ENCODE peak calls at places on chromosomes 7 and 10, in six cellular contexts. E is IMR-90, I is neuronal stem cell, Y is H1, J is trophoblast cell, A is mesenchymal stem cell. H is an unnamed sample.
A peak's percentile ranks its signal among the peaks of the same experiment; 100 is the strongest.

GRCh38 chr7:1538544-1539345 is 8.2 kb downstream of the MAFK start:
- DNase-seq in J (peak; percentile 47), E (no peak), I (no peak), A (no peak), Y (no peak), H (no peak)

GRCh38 chr10:126953886-126954285 is 48.7 kb downstream of the DOCK1 start:
- DNase-seq in Y (no peak), A (no peak), J (no peak), E (no peak), I (no peak), H (no peak)

GRCh38 chr7:157839226-157839625 is 502.4 kb downstream of the DNAJB6 start:
- DNase-seq in E (no peak), I (no peak), Y (no peak), A (no peak), J (no peak), H (no peak)

GRCh38 chr10:5595591-5596590 is 70.5 kb downstream of the ASB13 start:
- DNase-seq in E (peak; percentile 93), A (peak; percentile 83), Y (no peak), I (no peak), J (peak; percentile 92), H (no peak)

GRCh38 chr10:121683803-121684202 is 85.6 kb upstream of the FGFR2 start:
- DNase-seq in Y (no peak), E (no peak), J (peak; percentile 99), A (no peak), I (peak; percentile 30), H (no peak)

GRCh38 chr10:124145109-124145860 is 51.9 kb upstream of the CHST15 start:
- DNase-seq in A (peak; percentile 60), J (peak; percentile 24), E (no peak), Y (no peak), I (no peak), H (no peak)

GRCh38 chr10:75335191-75335590 is 66.4 kb downstream of the ZNF503 start:
- DNase-seq in I (no peak), J (no peak), Y (no peak), E (no peak), A (no peak), H (no peak)

GRCh38 chr7:114175140-114175539 is 239.5 kb upstream of the FOXP2 start:
- DNase-seq in J (peak; percentile 22), E (peak; percentile 7), I (no peak), A (no peak), Y (no peak), H (no peak)

GRCh38 chr7:150787321-150788281 is 12.6 kb downstream of the TMEM176B start:
- DNase-seq in E (no peak), I (no peak), A (peak; percentile 18), Y (no peak), J (peak; percentile 39), H (no peak)

GRCh38 chr10:48931188-48931587 is 8.5 kb downstream of the LRRC18 start:
- DNase-seq in A (no peak), I (no peak), Y (no peak), E (no peak), J (peak; percentile 10), H (peak; percentile 66)

GRCh38 chr10:103884681-103885139 is 29.3 kb upstream of the SH3PXD2A start:
- DNase-seq in E (peak; percentile 60), J (peak; percentile 87), Y (no peak), A (peak; percentile 76), I (peak; percentile 46), H (peak; percentile 65)

GRCh38 chr10:119337796-119338432 is 130.5 kb downstream of the GRK5 start:
- DNase-seq in I (no peak), J (no peak), E (peak; percentile 74), Y (no peak), A (peak; percentile 87), H (no peak)

GRCh38 chr10:108465871-108466641 is 1301.5 kb upstream of the SORCS1 start:
- DNase-seq in I (peak; percentile 26), E (no peak), Y (peak; percentile 9), J (no peak), A (peak; percentile 6), H (peak; percentile 67)

GRCh38 chr7:16754869-16755317 is 1.3 kb downstream of the TSPAN13 start:
- DNase-seq in Y (no peak), J (peak; percentile 54), I (no peak), A (peak; percentile 11), E (no peak), H (no peak)

GRCh38 chr10:96236090-96236478 is 35.3 kb downstream of the BLNK start:
- DNase-seq in E (no peak), I (no peak), Y (no peak), A (no peak), J (peak; percentile 76), H (no peak)

GRCh38 chr10:132282667-132283603 is 24.8 kb downstream of the STK32C start:
- DNase-seq in E (no peak), I (no peak), Y (no peak), J (no peak), A (no peak), H (no peak)

GRCh38 chr10:132280646-132281074 is 27.1 kb downstream of the STK32C start:
- DNase-seq in J (no peak), E (no peak), A (no peak), Y (no peak), I (no peak), H (no peak)

GRCh38 chr10:132279873-132280645 is 27.7 kb downstream of the STK32C start:
- DNase-seq in E (no peak), J (no peak), A (no peak), I (no peak), Y (no peak), H (no peak)

GRCh38 chr10:132283604-132284382 is 24.0 kb downstream of the STK32C start:
- DNase-seq in J (no peak), A (no peak), E (no peak), Y (no peak), I (no peak), H (no peak)

DNA sequence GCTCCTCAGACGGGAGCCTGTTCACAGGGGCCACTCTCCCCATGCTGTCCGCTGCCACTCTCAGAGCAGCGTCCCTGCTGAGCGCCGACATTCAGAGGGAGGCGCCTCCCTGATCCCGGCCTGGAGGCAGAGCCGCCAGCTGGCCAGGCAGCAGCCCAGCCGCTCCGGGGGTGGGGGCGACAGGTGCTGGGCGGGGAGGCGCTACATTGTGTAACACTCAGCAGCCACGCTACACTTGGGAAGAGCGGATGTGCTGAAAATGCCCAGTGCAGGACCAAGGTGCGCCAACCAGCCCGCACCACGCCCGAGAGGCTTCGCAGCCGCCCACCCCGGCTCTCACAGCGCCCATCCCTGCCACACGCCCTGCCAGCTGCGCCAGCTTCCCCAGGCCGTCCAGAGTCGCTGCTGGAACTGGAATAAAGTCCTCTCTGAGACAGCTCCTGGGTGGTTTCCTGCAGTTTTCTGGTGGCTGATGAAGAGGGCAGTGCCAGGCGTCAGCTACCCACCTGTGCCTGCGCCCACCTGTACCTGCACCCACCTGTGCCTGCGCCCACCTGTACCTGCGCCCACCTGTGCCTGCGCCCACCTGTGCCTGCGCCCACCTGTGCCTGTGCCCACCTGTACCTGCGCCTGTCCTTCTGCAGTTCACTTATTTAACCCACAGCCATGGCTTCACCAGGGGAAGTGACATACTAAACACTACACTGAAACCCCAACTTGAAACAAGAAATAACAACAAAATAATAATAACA is 25.7 kb downstream of the STK32C start:
- DNase-seq in I (no peak), E (no peak), J (no peak), A (no peak), Y (no peak), H (no peak)
- H3K14ac ChIP-seq in I (peak overlapping the region; percentile 82), E (no peak overlapping the region), J (no peak overlapping the region), A (no peak overlapping the region), Y (no peak overlapping the region), H (no peak overlapping the region)

GRCh38 chr10:21010615-21011014 is 113.5 kb upstream of the NEBL start:
- DNase-seq in J (no peak), Y (no peak), A (no peak), I (no peak), E (no peak), H (no peak)

GRCh38 chr10:21011433-21012018 is 114.4 kb upstream of the NEBL start:
- DNase-seq in J (no peak), I (no peak), A (no peak), Y (no peak), E (no peak), H (no peak)

GRCh38 chr10:21015838-21016237 is 118.7 kb upstream of the NEBL start:
- DNase-seq in J (no peak), E (no peak), Y (no peak), I (no peak), A (no peak), H (no peak)

GRCh38 chr10:21014141-21014540 is 117.0 kb upstream of the NEBL start:
- DNase-seq in A (no peak), I (no peak), Y (no peak), E (no peak), J (no peak), H (no peak)
- H3K14ac ChIP-seq in A (no peak overlapping the region), I (no peak overlapping the region), Y (no peak overlapping the region), E (no peak overlapping the region), J (no peak overlapping the region), H (no peak overlapping the region)

GRCh38 chr7:27771111-27771510 is 31.1 kb downstream of the TAX1BP1 start:
- DNase-seq in E (no peak), I (no peak), Y (no peak), A (no peak), J (peak; percentile 65), H (no peak)

GRCh38 chr7:27765856-27766255 is 25.9 kb downstream of the TAX1BP1 start:
- DNase-seq in J (no peak), Y (no peak), E (no peak), A (no peak), I (no peak), H (no peak)

GRCh38 chr7:27764109-27764508 is 24.1 kb downstream of the TAX1BP1 start:
- DNase-seq in A (peak; percentile 16), I (no peak), J (peak; percentile 26), Y (no peak), E (peak; percentile 11), H (no peak)

GRCh38 chr7:27762062-27762461 is 22.1 kb downstream of the TAX1BP1 start:
- DNase-seq in J (no peak), A (no peak), E (no peak), Y (no peak), I (no peak), H (no peak)

GRCh38 chr7:27767374-27767773 is 27.4 kb downstream of the TAX1BP1 start:
- DNase-seq in Y (no peak), I (no peak), J (no peak), A (no peak), E (peak; percentile 24), H (no peak)
- H3K14ac ChIP-seq in Y (no peak overlapping the region), I (no peak overlapping the region), J (no peak overlapping the region), A (no peak overlapping the region), E (no peak overlapping the region), H (no peak overlapping the region)

GRCh38 chr10:78819361-78820006 is 249.3 kb upstream of the ZMIZ1 start:
- DNase-seq in J (no peak), A (no peak), Y (no peak), E (no peak), I (no peak), H (no peak)
- H3K14ac ChIP-seq in J (no peak overlapping the region), A (no peak overlapping the region), Y (no peak overlapping the region), E (no peak overlapping the region), I (no peak overlapping the region), H (no peak overlapping the region)

DNA sequence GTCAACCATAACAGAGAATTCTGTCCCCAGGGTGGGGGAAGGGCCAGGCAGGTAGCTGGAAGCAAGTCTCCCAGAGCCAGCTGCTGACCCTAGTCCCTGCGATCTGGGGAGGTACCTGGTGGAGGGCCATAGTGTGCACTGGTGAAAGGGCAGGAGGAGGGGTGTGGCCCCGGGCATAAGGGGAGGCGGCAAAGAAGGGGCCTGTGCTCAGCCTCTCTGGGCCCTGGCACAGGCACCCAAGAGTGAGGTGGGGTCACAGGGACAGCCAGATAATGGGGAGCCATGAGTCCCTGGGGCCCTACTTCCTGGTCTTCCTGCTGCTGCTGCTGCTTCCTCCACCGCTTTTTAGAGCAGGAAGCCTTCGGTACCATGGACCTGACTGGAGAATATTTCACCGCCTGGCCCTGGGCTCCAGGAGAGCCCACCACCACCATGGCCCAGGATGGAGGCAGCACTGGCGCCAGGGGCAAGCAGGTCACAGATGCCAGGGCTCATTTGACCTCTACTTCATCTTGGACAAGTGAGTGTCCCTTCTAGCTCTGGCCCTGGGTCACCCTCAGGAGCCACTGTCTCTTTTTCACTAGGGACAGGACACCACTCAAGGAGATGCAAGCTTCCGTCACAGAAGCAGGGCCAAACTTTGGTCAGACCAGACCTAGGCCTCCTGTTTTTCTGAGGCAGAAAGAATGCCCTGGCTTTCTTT is at the start of gene ANTXRL:
- DNase-seq in I (no peak), A (no peak), E (no peak), J (no peak), Y (no peak), H (no peak)
- H3K14ac ChIP-seq in I (no peak within 1 kb of the TSS), A (no peak within 1 kb of the TSS), E (peak within 1 kb of the TSS; percentile 51), J (peak within 1 kb of the TSS; percentile 15), Y (no peak within 1 kb of the TSS), H (no peak within 1 kb of the TSS)

H was measured in H9.